ENCODE peak calls at places on chromosomes 13 and 19, in five cellular contexts. H is IMR-90, J is fibroblast of mammary gland, X is lower leg skin, T is PC-3. V is an unnamed sample.

GRCh38 chr19:4108767-4109625 is 14.9 kb downstream of the MAP2K2 start:
- DNase-seq in T (no peak), H (no peak), X (no peak), J (no peak), V (no peak)

GRCh38 chr13:65532231-65532630 is 1697.9 kb downstream of the PCDH9 start:
- DNase-seq in X (no peak), J (no peak), H (no peak), T (no peak), V (no peak)

GRCh38 chr19:53772943-53773342 is 51.2 kb downstream of the NLRP12 start:
- DNase-seq in J (peak), X (no peak), T (peak), H (peak), V (peak)

GRCh38 chr19:37966211-37967072 is 59.4 kb downstream of the SIPA1L3 start:
- DNase-seq in H (peak), J (no peak), T (no peak), X (peak), V (peak)

GRCh38 chr13:52711277-52711676 is 28.3 kb downstream of the CNMD start:
- DNase-seq in T (no peak), X (no peak), H (no peak), J (no peak), V (no peak)

GRCh38 chr19:3368848-3369336 is 2.5 kb downstream of the NFIC start:
- DNase-seq in J (peak), H (peak), T (no peak), X (no peak), V (peak)

GRCh38 chr19:56333506-56333905 is 18.9 kb upstream of the ZSCAN5A start:
- DNase-seq in J (peak), H (peak), T (peak), X (no peak), V (peak)

GRCh38 chr19:33905473-33905936 is 108.8 kb downstream of the KCTD15 start:
- DNase-seq in X (no peak), H (no peak), T (peak), J (no peak), V (peak)

GRCh38 chr13:53143757-53144320 is 115.2 kb downstream of the OLFM4 start:
- DNase-seq in J (no peak), H (no peak), T (no peak), X (no peak), V (no peak)

GRCh38 chr13:43757266-43757665 is 29.5 kb downstream of the ENOX1 start:
- DNase-seq in J (peak), X (no peak), T (no peak), H (no peak), V (no peak)

GRCh38 chr13:26923824-26924605 is 163.4 kb upstream of the GPR12 start:
- DNase-seq in X (peak), H (peak), T (no peak), J (peak), V (peak)

GRCh38 chr13:70893832-70894231 is 785.6 kb upstream of the KLHL1 start:
- DNase-seq in H (no peak), X (no peak), J (no peak), T (no peak), V (peak)

GRCh38 chr19:54152878-54153524 is 6.5 kb downstream of the LENG1 start:
- DNase-seq in T (no peak), H (no peak), J (peak), X (no peak), V (no peak)

GRCh38 chr13:40206241-40207109 is 460.0 kb downstream of the FOXO1 start:
- DNase-seq in X (no peak), J (peak), T (peak), H (peak), V (no peak)

GRCh38 chr19:54392078-54392477 is 23.2 kb upstream of the TTYH1 start:
- DNase-seq in X (no peak), H (no peak), J (no peak), T (no peak), V (no peak)

GRCh38 chr13:49220035-49220855 is at the start of gene MLNR:
- DNase-seq in J (peak), H (no peak), T (no peak), X (no peak), V (no peak)

GRCh38 chr19:5585461-5586299 is 17.9 kb upstream of the TINCR start:
- DNase-seq in X (no peak), J (no peak), H (no peak), T (no peak), V (peak)

GRCh38 chr19:13172335-13173128 is 22.3 kb downstream of the IER2 start:
- DNase-seq in T (peak), H (peak), J (peak), X (peak), V (peak)

GRCh38 chr19:16233836-16234551 is 36.3 kb downstream of the AP1M1 start:
- DNase-seq in X (peak), T (no peak), J (peak), H (no peak), V (no peak)

GRCh38 chr13:99590519-99591011 is 89.3 kb downstream of the TM9SF2 start:
- DNase-seq in T (no peak), H (peak), X (no peak), J (peak), V (peak)

GRCh38 chr19:47509170-47509847 is 5.6 kb downstream of the NAPA start:
- DNase-seq in H (no peak), X (no peak), J (no peak), T (no peak), V (no peak)

GRCh38 chr19:5914358-5914774 is 312 bp downstream of the CAPS start:
- DNase-seq in T (peak), X (no peak), J (no peak), H (no peak), V (no peak)

GRCh38 chr19:5719274-5719960 is 529 bp downstream of the LONP1 start:
- DNase-seq in J (no peak), H (peak), X (peak), T (no peak), V (no peak)

GRCh38 chr13:43270043-43270830 is 246.9 kb downstream of the DNAJC15 start:
- DNase-seq in J (no peak), X (no peak), T (no peak), H (peak), V (no peak)

GRCh38 chr13:39148513-39148961 is 110.3 kb downstream of the NHLRC3 start:
- DNase-seq in X (no peak), J (peak), H (no peak), T (no peak), V (peak)

GRCh38 chr19:11390359-11390758 is 6.2 kb upstream of the EPOR start:
- DNase-seq in H (no peak), T (no peak), J (no peak), X (no peak), V (no peak)

GRCh38 chr19:33507021-33507956 is 14.3 kb downstream of the PEPD start:
- DNase-seq in H (no peak), X (no peak), T (peak), J (peak), V (no peak)

GRCh38 chr13:75621147-75621546 is 15.0 kb upstream of the LMO7 start:
- DNase-seq in T (peak), J (peak), X (no peak), H (peak), V (peak)

GRCh38 chr13:73717632-73718031 is 416.6 kb downstream of the KLF12 start:
- DNase-seq in H (peak), J (no peak), X (no peak), T (peak), V (peak)

GRCh38 chr19:1871140-1871597 is 7.8 kb upstream of the KLF16 start:
- DNase-seq in T (no peak), J (no peak), X (no peak), H (no peak), V (no peak)

GRCh38 chr13:50153401-50153800 is 138.2 kb downstream of the KCNRG start:
- DNase-seq in X (no peak), T (no peak), J (no peak), H (no peak), V (no peak)

GRCh38 chr19:30036154-30037129 is 94.4 kb downstream of the URI1 start:
- DNase-seq in X (no peak), J (peak), H (peak), T (no peak), V (peak)

DNA sequence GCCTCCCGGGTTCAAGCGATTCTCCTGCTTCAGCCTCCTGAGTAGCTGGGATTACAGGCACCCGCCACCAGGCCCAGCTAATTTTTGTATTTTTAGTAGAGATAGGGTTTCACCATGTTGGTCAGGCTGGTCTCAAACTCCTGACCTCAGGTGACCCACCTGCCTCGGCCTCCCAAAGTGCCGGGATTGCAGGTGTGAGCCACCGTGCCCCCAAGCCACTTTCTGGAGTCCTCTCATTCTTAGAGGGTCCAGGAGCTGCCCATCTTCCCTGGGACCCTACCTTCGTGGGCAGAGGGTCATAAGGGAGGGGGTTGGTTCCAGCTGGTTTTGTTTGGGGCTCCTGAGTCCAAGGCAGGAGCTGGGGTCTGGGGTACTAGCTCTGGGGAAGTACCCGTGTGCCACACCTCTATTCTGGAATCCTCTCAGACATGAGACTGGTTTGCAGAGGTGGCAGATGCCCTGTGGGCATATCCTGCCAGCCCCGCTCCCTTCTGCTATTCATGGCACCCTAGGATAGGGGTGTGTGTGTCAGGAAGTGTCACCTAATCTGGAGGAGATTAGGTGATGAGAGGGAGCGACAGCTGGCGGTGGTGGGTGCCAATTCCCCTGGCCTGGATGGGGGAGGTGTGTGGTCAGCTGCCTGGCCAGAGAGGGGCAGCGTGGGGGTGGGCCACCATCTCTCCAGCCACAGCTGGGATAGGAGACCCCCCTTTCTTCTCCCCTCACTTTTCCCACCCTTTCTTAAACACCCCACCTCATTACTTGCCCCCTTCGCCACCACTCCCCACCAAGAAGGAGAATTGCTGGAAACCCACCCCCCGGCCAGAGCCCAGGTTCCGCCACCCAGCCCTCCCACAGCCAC is 2.1 kb downstream of the PRMT1 start:
- DNase-seq in H (no peak), X (no peak), J (no peak), T (peak), V (no peak)
- TF ChIP-seq CTCF in H (no peak), X (no peak), J (no peak), T (no peak), V (no peak)

GRCh38 chr13:21668665-21669599 is 1.9 kb upstream of the FGF9 start:
- DNase-seq in J (peak), H (peak), T (no peak), X (no peak), V (peak)
- H3K4me3 ChIP-seq in J (peak), H (peak), T (no peak), X (peak), V (peak)

GRCh38 chr13:25232937-25233515 is 54.3 kb downstream of the MTMR6 start:
- DNase-seq in H (peak), J (peak), X (no peak), T (peak), V (peak)
- TF ChIP-seq CTCF in H (peak), J (peak), X (no peak), T (peak), V (peak)

DNA sequence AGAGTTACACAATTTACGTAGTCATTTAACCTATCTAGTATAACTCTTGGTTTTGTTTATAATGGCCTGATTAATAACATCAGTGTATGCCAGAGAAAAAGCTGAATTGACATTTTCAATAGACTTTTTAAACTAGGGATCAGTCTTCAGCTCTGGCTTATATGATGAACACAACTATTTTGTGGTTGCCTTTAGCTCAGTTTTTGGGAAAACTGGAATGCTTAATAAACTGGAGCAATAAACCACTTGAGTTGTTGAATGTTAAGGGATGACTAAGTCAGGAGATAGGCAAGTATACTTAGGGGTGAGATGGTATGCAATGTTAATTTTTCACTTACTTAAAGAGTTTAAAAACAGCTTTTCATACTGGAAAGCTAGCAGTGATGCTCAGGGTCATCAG is 2.3 kb downstream of the NDFIP2 start:
- DNase-seq in H (peak), T (peak), X (no peak), J (peak), V (peak)
- H3K4me3 ChIP-seq in H (no peak), T (peak), X (no peak), J (no peak), V (no peak)

DNA sequence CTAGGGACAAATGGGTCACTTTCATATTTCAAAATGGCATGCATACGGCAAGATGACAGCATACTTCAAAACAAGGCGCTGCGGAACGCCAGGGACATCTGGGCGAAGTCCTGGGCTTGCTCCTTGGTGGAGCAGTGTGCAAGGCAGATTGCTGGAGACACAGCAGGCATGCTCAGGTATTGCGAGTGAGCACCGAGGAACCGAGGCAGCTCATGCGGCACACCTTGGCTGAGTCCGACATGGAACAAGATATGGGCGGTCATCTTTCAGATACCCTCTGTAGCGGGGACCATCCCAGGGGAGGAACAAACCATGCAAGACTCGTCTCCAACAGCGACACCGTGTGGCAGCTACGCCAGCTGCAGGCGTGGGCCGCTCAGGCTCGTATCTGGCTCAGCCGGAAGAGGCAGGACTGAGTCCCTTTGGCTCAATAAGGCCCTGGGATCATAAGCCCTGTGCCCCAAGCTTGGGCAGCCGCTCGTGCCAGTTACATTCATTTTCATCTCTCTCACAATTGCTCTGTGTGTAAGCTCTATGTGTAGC is 112.4 kb downstream of the NUFIP1 start:
- DNase-seq in H (no peak), X (no peak), T (no peak), J (peak), V (no peak)
- TF ChIP-seq CTCF in H (peak), X (no peak), T (peak), J (peak), V (peak)

DNA sequence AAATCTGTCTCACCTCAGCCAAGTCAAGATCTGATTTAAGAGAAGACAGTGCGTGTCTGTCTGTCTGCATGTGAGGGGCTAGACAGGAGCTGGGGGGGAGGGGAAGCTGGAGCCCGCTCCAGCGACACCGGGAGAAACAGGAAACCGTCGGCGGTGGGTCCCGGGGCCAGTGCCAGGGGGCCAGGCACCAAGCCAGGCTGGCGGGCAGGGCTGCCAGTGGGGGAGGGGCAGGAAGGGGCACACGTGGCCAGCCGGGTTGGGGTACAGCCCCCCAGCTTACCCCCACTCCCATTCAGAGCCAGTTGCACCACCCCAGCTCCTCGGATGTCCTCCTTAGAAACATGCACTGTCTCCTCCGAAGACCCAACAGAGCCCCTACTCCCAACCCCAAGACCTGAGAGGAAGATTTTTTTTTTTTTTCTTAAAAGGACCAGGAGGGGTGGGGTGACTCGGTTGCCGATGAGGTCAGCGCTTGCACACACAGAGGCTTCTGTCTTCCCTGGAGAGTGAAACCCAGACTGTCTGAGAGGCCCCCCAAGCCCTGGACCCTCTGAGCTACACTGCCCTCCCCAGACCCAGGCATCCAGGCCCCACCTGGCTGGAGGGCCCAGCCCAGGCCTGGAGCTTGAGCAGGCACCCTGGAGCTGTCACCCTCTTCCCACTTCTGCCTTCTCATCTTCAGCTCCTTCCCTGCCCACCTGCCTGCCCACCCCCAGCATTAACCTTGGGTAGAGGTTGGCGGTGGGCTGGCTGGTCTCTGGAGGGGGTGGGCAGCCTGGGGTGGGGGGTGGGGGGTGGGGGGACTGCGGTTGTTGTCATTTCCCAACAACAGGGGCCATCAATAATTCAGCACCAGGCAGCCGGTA is 4.0 kb downstream of the ERF start:
- DNase-seq in X (no peak), J (peak), H (peak), T (no peak), V (peak)
- H3K4me3 ChIP-seq in X (no peak), J (peak), H (no peak), T (no peak), V (peak)

DNA sequence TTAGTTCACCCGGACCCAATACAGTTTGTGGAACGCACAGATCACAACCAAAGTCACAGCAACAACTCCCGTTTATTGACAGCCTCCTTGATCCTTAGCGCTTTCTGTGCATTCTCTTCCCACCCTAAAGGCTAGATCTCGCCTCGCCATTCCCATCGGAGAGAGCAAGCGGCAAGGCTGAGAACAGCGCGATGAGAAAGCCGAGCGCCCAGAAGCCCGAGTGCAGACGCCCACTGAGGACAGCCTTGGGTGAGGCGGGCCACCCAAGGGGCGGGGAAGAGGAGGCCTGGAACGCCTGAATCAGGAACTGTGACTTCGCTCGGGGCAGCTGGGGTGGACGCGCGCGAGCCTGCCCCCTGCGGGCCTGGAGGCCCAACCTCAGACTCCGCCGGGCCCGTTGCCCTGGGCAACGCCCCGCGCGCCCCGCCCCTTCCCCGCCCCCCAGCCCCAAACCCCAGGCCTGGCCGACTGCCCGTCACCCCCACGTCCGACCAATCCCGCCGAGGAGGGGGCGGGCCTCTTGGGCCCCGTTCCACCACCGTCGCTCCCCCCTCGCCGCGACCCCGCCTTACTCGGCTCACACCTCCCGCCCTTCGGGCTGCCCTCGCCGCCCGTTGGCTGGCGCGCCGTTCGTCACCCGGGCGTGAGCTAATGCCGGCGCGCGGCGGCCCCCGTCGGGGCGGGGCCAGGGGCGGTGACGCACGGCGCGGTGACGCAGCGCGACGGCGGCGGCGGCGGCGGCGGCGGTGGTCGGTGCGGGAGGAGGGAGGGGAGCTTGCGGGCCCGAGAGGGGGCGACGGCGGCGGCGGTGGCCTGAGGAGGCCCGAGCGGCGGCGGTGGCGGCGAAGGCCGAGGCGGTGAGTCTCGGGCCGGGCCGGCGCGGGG is at the start of gene SAMD4B:
- DNase-seq in X (peak), T (peak), J (peak), H (peak), V (peak)
- TF ChIP-seq CTCF in X (no peak), T (peak), J (peak), H (peak), V (peak)

GRCh38 chr19:48740705-48741030 is 258 bp upstream of the RASIP1 start:
- DNase-seq in X (no peak), T (no peak), J (no peak), H (no peak), V (no peak)

GRCh38 chr19:48739835-48740704 is at the start of gene RASIP1:
- DNase-seq in J (no peak), T (no peak), H (no peak), X (no peak), V (no peak)

GRCh38 chr19:48739400-48739825 is 997 bp downstream of the RASIP1 start:
- DNase-seq in X (no peak), H (no peak), J (no peak), T (no peak), V (no peak)

GRCh38 chr19:48738557-48739399 is 1.6 kb downstream of the RASIP1 start:
- DNase-seq in J (peak), T (peak), X (peak), H (peak), V (peak)

GRCh38 chr19:48741222-48741999 is 1.0 kb upstream of the RASIP1 start:
- DNase-seq in T (no peak), X (peak), H (no peak), J (no peak), V (no peak)
- H3K4me3 ChIP-seq in T (no peak), X (no peak), H (no peak), J (no peak), V (no peak)